ENCODE peak calls at places on chromosomes 16 and 17, in five cellular contexts. B is hypothalamus, A is T-helper 1 cell, W is transverse colon, I is DMS153. M is an unnamed sample.
A peak's percentile ranks its signal among the peaks of the same experiment; 100 is the strongest.

GRCh38 chr17:72363336-72363620 is 242.5 kb downstream of the SOX9 start:
- DNase-seq in A (no peak), W (no peak), B (no peak), I (no peak), M (no peak)

GRCh38 chr17:77404812-77405581 is 264.2 kb downstream of the SEC14L1 start:
- DNase-seq in W (peak; percentile 75), B (no peak), I (no peak), A (peak; percentile 67), M (no peak)

GRCh38 chr16:86625029-86625428 is 46.7 kb downstream of the FOXL1 start:
- DNase-seq in I (no peak), A (no peak), B (no peak), W (no peak), M (no peak)

GRCh38 chr17:31508310-31509094 is 117.0 kb downstream of the RAB11FIP4 start:
- DNase-seq in A (peak; percentile 57), W (no peak), I (no peak), B (no peak), M (no peak)

GRCh38 chr17:17059301-17059890 is 17.1 kb downstream of the MPRIP start:
- DNase-seq in A (no peak), B (no peak), W (no peak), I (no peak), M (no peak)

GRCh38 chr16:46873201-46873600 is 11.0 kb upstream of the GPT2 start:
- DNase-seq in I (no peak), A (no peak), W (no peak), B (no peak), M (no peak)

GRCh38 chr16:74601131-74601871 is 5.6 kb downstream of the GLG1 start:
- DNase-seq in W (peak; percentile 63), I (no peak), A (peak; percentile 53), B (no peak), M (no peak)

GRCh38 chr17:13569740-13570137 is 32.0 kb downstream of the HS3ST3A1 start:
- DNase-seq in W (no peak), A (no peak), I (no peak), B (no peak), M (no peak)

GRCh38 chr17:35432176-35433074 is at the start of gene SLFN12:
- DNase-seq in W (peak; percentile 43), A (peak; percentile 37), I (no peak), B (no peak), M (no peak)

GRCh38 chr17:67619555-67619954 is 98.2 kb upstream of the NOL11 start:
- DNase-seq in B (no peak), W (no peak), I (no peak), A (no peak), M (no peak)

GRCh38 chr17:4658478-4659305 is 17.2 kb upstream of the ALOX15 start:
- DNase-seq in A (no peak), W (no peak), I (no peak), B (no peak), M (no peak)

GRCh38 chr16:11379420-11379819 is 34.2 kb downstream of the RMI2 start:
- DNase-seq in I (peak; percentile 40), B (no peak), W (no peak), A (no peak), M (no peak)

GRCh38 chr16:75351183-75351582 is 82.1 kb downstream of the CFDP1 start:
- DNase-seq in W (no peak), A (no peak), B (no peak), I (no peak), M (no peak)

GRCh38 chr17:5915337-5915736 is 154.8 kb upstream of the WSCD1 start:
- DNase-seq in B (no peak), A (no peak), I (no peak), W (no peak), M (no peak)

GRCh38 chr17:79070266-79070880 is 4.3 kb upstream of the ENGASE start:
- DNase-seq in B (no peak), W (no peak), A (no peak), I (no peak), M (no peak)

GRCh38 chr17:82887255-82888164 is 47.7 kb upstream of the ZNF750 start:
- DNase-seq in W (no peak), A (no peak), I (no peak), B (no peak), M (no peak)

GRCh38 chr17:21161498-21162393 is 35.0 kb downstream of the DHRS7B start:
- DNase-seq in A (no peak), W (no peak), B (no peak), I (no peak), M (no peak)

GRCh38 chr17:66749217-66749832 is 85.6 kb upstream of the CACNG5 start:
- DNase-seq in A (no peak), B (no peak), I (no peak), W (no peak), M (no peak)

GRCh38 chr16:85441189-85441889 is 171.8 kb upstream of the GSE1 start:
- DNase-seq in I (no peak), W (no peak), B (no peak), A (no peak), M (no peak)

GRCh38 chr17:82939213-82940030 is 99.6 kb upstream of the ZNF750 start:
- DNase-seq in B (no peak), W (no peak), A (no peak), I (no peak), M (no peak)

GRCh38 chr17:8470447-8471047 is 34.9 kb downstream of the NDEL1 start:
- DNase-seq in A (no peak), W (no peak), I (no peak), B (no peak), M (peak; percentile 65)

GRCh38 chr17:1038459-1039118 is 41.7 kb downstream of the TIMM22 start:
- DNase-seq in A (no peak), I (no peak), W (no peak), B (no peak), M (no peak)

GRCh38 chr17:76697702-76698465 is 12.9 kb downstream of the MXRA7 start:
- DNase-seq in I (no peak), W (no peak), A (no peak), B (no peak), M (peak; percentile 54)

GRCh38 chr16:20950294-20950693 is 49.7 kb downstream of the LYRM1 start:
- DNase-seq in I (no peak), A (no peak), W (no peak), B (no peak), M (no peak)

GRCh38 chr17:13209091-13209490 is 191.3 kb upstream of the ELAC2 start:
- DNase-seq in W (no peak), I (no peak), B (no peak), A (no peak), M (no peak)

GRCh38 chr17:32909787-32910369 is 18.1 kb upstream of the TMEM98 start:
- DNase-seq in W (peak; percentile 91), A (no peak), B (no peak), I (peak; percentile 79), M (peak; percentile 83)

GRCh38 chr17:67378444-67379250 is 1.6 kb downstream of the PITPNC1 start:
- DNase-seq in I (peak; percentile 68), W (peak; percentile 79), B (peak; percentile 36), A (peak; percentile 80), M (peak; percentile 73)

GRCh38 chr17:251531-251930 is 70.1 kb upstream of the DOC2B start:
- DNase-seq in B (no peak), A (no peak), W (peak; percentile 3), I (no peak), M (no peak)

GRCh38 chr17:82458885-82459424 is 414 bp downstream of the NARF start:
- DNase-seq in A (peak; percentile 39), B (no peak), I (no peak), W (peak; percentile 34), M (peak; percentile 53)

GRCh38 chr17:55416470-55417052 is 5.1 kb downstream of the MMD start:
- DNase-seq in I (no peak), W (no peak), A (no peak), B (no peak), M (no peak)

M was measured in NCI-H1417.